ENCODE peak calls at places on chromosome 4, in four cellular contexts. R is ovary, L is stomach, D is sigmoid colon. H is an unnamed sample.

GRCh38 chr4:186566068-186566467 is 10.7 kb upstream of the MTNR1A start:
- DNase-seq in R (no peak), D (no peak), L (no peak), H (no peak)

GRCh38 chr4:38529189-38530115 is 134.5 kb upstream of the KLF3 start:
- DNase-seq in D (no peak), L (peak), R (no peak), H (no peak)

GRCh38 chr4:46123872-46124755 is at the start of gene GABRG1:
- DNase-seq in R (no peak), L (no peak), D (no peak), H (no peak)

GRCh38 chr4:12881945-12882589 is 602.1 kb downstream of the RAB28 start:
- DNase-seq in L (no peak), D (no peak), R (no peak), H (no peak)

GRCh38 chr4:143558823-143559756 is 45.6 kb downstream of the SMARCA5 start:
- DNase-seq in L (peak), R (peak), D (peak), H (no peak)

GRCh38 chr4:153521995-153522799 is 56.0 kb downstream of the TMEM131L start:
- DNase-seq in D (no peak), L (no peak), R (no peak), H (no peak)

GRCh38 chr4:76270776-76271175 is 19.3 kb downstream of the FAM47E start:
- DNase-seq in L (no peak), D (no peak), R (no peak), H (no peak)

GRCh38 chr4:105683038-105683437 is 25.5 kb downstream of the INTS12 start:
- DNase-seq in R (no peak), L (peak), D (no peak), H (no peak)

GRCh38 chr4:111066887-111067286 is 444.0 kb upstream of the PITX2 start:
- DNase-seq in R (no peak), L (no peak), D (no peak), H (no peak)

GRCh38 chr4:87680271-87680670 is 30.2 kb downstream of the DMP1 start:
- DNase-seq in R (no peak), D (no peak), L (no peak), H (no peak)

GRCh38 chr4:14700083-14700482 is 302.2 kb upstream of the CPEB2 start:
- DNase-seq in R (no peak), D (no peak), L (no peak), H (no peak)

GRCh38 chr4:156976147-156976546 is 4.5 kb upstream of the PDGFC start:
- DNase-seq in R (no peak), L (no peak), D (no peak), H (no peak)

GRCh38 chr4:150068300-150068699 is 9.9 kb upstream of the DCLK2 start:
- DNase-seq in D (no peak), R (no peak), L (no peak), H (no peak)

GRCh38 chr4:14726441-14727405 is 275.6 kb upstream of the CPEB2 start:
- DNase-seq in L (peak), R (no peak), D (no peak), H (no peak)

GRCh38 chr4:35771571-35771970 is 472.7 kb downstream of the ARAP2 start:
- DNase-seq in L (no peak), R (no peak), D (no peak), H (no peak)

GRCh38 chr4:178068136-178068535 is 625.9 kb upstream of the AGA start:
- DNase-seq in D (no peak), R (no peak), L (no peak), H (no peak)

GRCh38 chr4:31557444-31557843 is 837.3 kb downstream of the PCDH7 start:
- DNase-seq in D (no peak), R (no peak), L (no peak), H (no peak)

GRCh38 chr4:115278830-115279229 is 165.4 kb upstream of the NDST4 start:
- DNase-seq in L (no peak), D (no peak), R (no peak), H (no peak)

GRCh38 chr4:14222630-14223029 is 595.1 kb upstream of the BOD1L1 start:
- DNase-seq in L (no peak), D (no peak), R (no peak), H (no peak)

GRCh38 chr4:94446386-94446785 is 5.4 kb upstream of the PDLIM5 start:
- DNase-seq in R (no peak), D (no peak), L (no peak), H (no peak)

GRCh38 chr4:123209436-123209835 is 187.2 kb upstream of the SPRY1 start:
- DNase-seq in D (no peak), L (no peak), R (no peak), H (no peak)

GRCh38 chr4:102778720-102779119 is 18.0 kb upstream of the MANBA start:
- DNase-seq in D (no peak), L (peak), R (no peak), H (no peak)

GRCh38 chr4:146333187-146333894 is 119.0 kb downstream of the REELD1 start:
- DNase-seq in L (no peak), D (no peak), R (no peak), H (no peak)

GRCh38 chr4:100836929-100837328 is 319.1 kb upstream of the EMCN start:
- DNase-seq in L (no peak), D (no peak), R (no peak), H (no peak)

GRCh38 chr4:142858965-142859364 is 12.9 kb upstream of the INPP4B start:
- DNase-seq in D (no peak), L (no peak), R (no peak), H (no peak)

GRCh38 chr4:56870927-56871326 is 36.8 kb upstream of the REST start:
- DNase-seq in R (no peak), D (no peak), L (no peak), H (no peak)

GRCh38 chr4:104393649-104394048 is 101.0 kb downstream of the CXXC4 start:
- DNase-seq in R (no peak), L (no peak), D (no peak), H (no peak)

GRCh38 chr4:12852338-12853307 is 631.5 kb downstream of the RAB28 start:
- DNase-seq in D (no peak), L (no peak), R (no peak), H (no peak)

GRCh38 chr4:185358514-185359433 is 37.0 kb downstream of the LRP2BP start:
- DNase-seq in L (no peak), D (no peak), R (no peak), H (no peak)

GRCh38 chr4:133143775-133144430 is 5.2 kb upstream of the PCDH10 start:
- DNase-seq in R (no peak), D (no peak), L (no peak), H (no peak)

DNA sequence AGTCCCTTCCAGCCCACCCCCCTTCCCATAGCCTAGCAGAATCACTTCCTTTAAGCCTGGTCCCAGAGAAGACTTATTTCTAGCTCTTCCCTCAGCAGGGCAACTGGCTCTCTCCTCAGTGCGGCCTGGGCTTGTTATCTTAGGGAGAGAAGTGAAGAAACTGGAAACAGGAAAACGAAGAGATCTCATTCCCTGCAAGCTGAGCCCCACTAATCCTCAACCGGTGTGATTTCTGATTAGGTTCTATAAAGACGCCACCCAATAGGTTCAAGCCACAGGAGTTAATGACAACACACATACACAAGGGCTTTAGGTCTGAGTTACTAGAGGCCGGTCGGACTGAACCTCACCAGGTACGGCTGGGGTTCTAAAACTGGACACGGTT is 3.2 kb downstream of the GSX2 start:
- DNase-seq in L (no peak), R (no peak), D (no peak), H (no peak)
- H3K4me3 ChIP-seq in L (no peak), R (no peak), D (no peak), H (peak)

GRCh38 chr4:61375316-61375715 is 175.2 kb downstream of the ADGRL3 start:
- DNase-seq in D (no peak), R (no peak), L (no peak), H (no peak)

GRCh38 chr4:61379406-61379805 is 179.3 kb downstream of the ADGRL3 start:
- DNase-seq in D (no peak), L (no peak), R (no peak), H (no peak)

GRCh38 chr4:61376301-61376700 is 176.2 kb downstream of the ADGRL3 start:
- DNase-seq in R (no peak), D (no peak), L (no peak), H (no peak)

GRCh38 chr4:61373901-61374611 is 173.9 kb downstream of the ADGRL3 start:
- DNase-seq in R (no peak), D (no peak), L (no peak), H (no peak)

GRCh38 chr4:61374612-61374920 is 174.4 kb downstream of the ADGRL3 start:
- DNase-seq in R (no peak), L (no peak), D (no peak), H (no peak)
- TF ChIP-seq EP300 in R (no peak), L (no peak), D (no peak), H (no peak)

DNA sequence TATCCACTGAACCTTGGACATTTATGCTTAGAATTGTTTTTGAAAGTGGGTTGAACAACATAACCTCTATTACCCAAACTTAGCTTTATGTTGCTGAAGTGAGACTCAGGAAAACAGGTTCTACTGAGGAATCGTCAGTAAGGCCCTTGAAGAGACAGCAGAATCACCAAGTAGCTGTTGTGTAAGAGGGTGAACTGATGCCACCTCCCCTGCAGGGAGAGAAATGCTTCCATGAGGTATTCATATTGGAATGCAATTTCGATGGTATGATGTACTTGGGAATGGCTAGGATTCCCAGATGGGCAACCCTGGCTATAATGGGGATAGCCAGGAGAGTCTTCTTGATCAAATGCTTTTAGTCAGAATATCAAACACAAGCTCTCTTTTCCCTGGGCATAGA is 4.1 kb upstream of the SCRG1 start:
- DNase-seq in L (no peak), R (no peak), D (no peak), H (no peak)
- TF ChIP-seq POLR2A in L (no peak), R (no peak), D (no peak), H (no peak)

DNA sequence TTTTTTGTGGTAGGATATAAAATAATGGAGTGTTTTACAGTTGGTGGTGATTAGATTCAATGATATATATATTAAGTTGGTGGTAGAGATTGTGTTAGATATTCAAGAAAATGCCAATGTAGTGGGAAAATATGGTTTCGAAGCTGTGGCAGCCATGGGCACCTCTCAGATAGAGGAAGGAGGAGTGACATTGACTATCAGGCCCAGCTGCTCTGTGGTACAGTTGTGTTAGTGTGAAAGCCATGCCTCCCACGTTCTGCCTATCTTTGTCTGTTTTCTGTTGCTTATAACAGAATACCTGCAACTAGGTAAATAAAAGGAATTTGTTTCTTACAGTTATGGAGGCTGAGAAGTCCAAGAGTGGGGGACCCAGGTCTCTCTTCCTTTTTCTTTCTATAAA is 101.9 kb downstream of the ARHGAP10 start:
- DNase-seq in R (no peak), D (no peak), L (no peak), H (peak)
- H3K4me3 ChIP-seq in R (no peak), D (no peak), L (no peak), H (no peak)

H was measured in esophagus muscularis mucosa.